ENCODE peak calls at places on chromosomes 3 and 15, in ten cellular contexts. F is tibial nerve, A is esophagus squamous epithelium, K is heart right ventricle, N is transverse colon, C is H9, D is ovary, J is BE2C, T is A549, P is AG09319. G is an unnamed sample.
A peak's percentile ranks its signal among the peaks of the same experiment; 100 is the strongest.

GRCh38 chr3:47645551-47645950 is 66.9 kb upstream of the CSPG5 start:
- DNase-seq in K (no peak), N (no peak), F (no peak), P (no peak), A (no peak), D (no peak), J (no peak), C (no peak), T (no peak), G (no peak)

GRCh38 chr15:57263520-57263919 is 112.8 kb upstream of the CGNL1 start:
- DNase-seq in F (no peak), D (no peak), K (no peak), J (no peak), N (no peak), T (no peak), P (no peak), A (no peak), C (no peak), G (no peak)

GRCh38 chr3:106006001-106006400 is 137.2 kb upstream of the CBLB start:
- DNase-seq in P (peak; percentile 76), J (no peak), K (no peak), D (no peak), A (no peak), F (no peak), T (no peak), N (no peak), C (no peak), G (no peak)

GRCh38 chr15:26981492-26981891 is 10.5 kb downstream of the GABRG3 start:
- DNase-seq in A (no peak), D (no peak), T (no peak), P (no peak), K (no peak), C (no peak), N (no peak), J (no peak), F (no peak), G (no peak)

GRCh38 chr15:68279218-68279533 is 1.6 kb downstream of the FEM1B start:
- DNase-seq in N (no peak), F (no peak), A (no peak), K (no peak), P (no peak), J (no peak), C (no peak), T (no peak), D (no peak), G (no peak)

GRCh38 chr3:53688989-53689388 is 157.2 kb downstream of the CHDH start:
- DNase-seq in N (no peak), D (no peak), J (no peak), K (no peak), F (no peak), T (peak; percentile 11), A (no peak), P (no peak), C (no peak), G (no peak)

GRCh38 chr15:58038426-58039106 is 26.9 kb downstream of the ALDH1A2 start:
- DNase-seq in N (peak; percentile 52), K (no peak), C (no peak), J (no peak), P (no peak), D (no peak), A (no peak), T (no peak), F (no peak), G (no peak)

GRCh38 chr15:77060560-77060959 is 10.3 kb downstream of the TSPAN3 start:
- DNase-seq in F (no peak), K (no peak), J (no peak), P (no peak), A (no peak), N (no peak), T (no peak), D (no peak), C (no peak), G (peak; percentile 61)

GRCh38 chr15:69819371-69819770 is 278.3 kb downstream of the TLE3 start:
- DNase-seq in K (no peak), T (no peak), F (no peak), J (no peak), P (no peak), N (no peak), A (no peak), D (no peak), C (no peak), G (no peak)

GRCh38 chr15:27046891-27047290 is 75.9 kb downstream of the GABRG3 start:
- DNase-seq in N (no peak), C (no peak), A (no peak), F (no peak), P (no peak), K (no peak), D (no peak), T (no peak), J (no peak), G (peak; percentile 29)

GRCh38 chr15:71715914-71716313 is 94.4 kb upstream of the NR2E3 start:
- DNase-seq in N (no peak), C (no peak), A (no peak), P (no peak), T (no peak), J (no peak), K (no peak), D (no peak), F (no peak), G (no peak)

DNA sequence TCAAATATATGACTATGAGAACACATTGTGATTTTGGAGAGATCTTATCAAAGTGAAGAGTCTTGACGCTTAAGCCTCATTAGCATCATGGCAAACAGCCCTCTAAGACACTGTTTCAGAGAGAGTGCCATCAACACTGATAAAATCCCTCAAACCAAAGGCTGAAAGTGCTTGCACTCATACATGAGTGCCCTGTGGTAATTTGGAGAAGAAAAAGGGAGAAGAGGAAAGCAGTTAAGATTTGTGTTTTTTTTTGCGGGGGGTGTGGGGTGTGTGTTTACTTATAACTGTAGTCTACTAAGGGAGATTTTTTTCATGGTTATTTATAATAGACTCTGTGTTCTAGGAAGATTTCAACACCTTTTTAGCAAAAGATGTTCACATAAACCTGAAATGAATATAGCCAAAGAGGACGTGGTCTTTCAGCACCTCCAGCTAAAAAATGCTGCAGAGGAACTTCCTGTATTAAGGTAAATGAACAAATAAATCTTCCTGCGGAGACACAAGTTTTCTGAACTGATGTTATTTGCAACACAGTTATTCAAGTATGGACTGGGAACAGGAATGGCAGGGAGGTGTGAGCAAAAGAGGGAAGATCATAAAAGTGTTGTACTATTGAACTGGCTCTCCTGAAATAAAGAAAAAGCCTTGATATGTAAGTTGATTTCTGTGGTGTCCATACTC is 81.9 kb upstream of the TGFBR2 start:
- DNase-seq in J (no peak), C (no peak), N (no peak), D (no peak), F (no peak), P (no peak), A (no peak), K (no peak), T (no peak), G (no peak)
- TF ChIP-seq CTCF in J (no peak), C (no peak), N (no peak), D (no peak), F (no peak), P (no peak), A (no peak), K (no peak), T (no peak), G (no peak)

GRCh38 chr15:64844576-64845140 is 2.9 kb downstream of the PLEKHO2 start:
- DNase-seq in C (peak; percentile 24), A (no peak), J (peak; percentile 69), K (no peak), F (no peak), N (no peak), D (no peak), P (no peak), T (no peak), G (no peak)

GRCh38 chr15:64842986-64843561 is 1.4 kb downstream of the PLEKHO2 start:
- DNase-seq in K (peak; percentile 61), P (no peak), A (no peak), N (peak; percentile 53), C (no peak), J (no peak), F (peak; percentile 64), D (peak; percentile 40), T (no peak), G (peak; percentile 65)

GRCh38 chr15:64843996-64844395 is 2.3 kb downstream of the PLEKHO2 start:
- DNase-seq in D (no peak), P (no peak), J (no peak), A (no peak), F (no peak), T (no peak), K (no peak), C (no peak), N (no peak), G (no peak)

GRCh38 chr15:64842099-64842940 is 605 bp downstream of the PLEKHO2 start:
- DNase-seq in K (no peak), N (no peak), J (no peak), A (no peak), P (no peak), T (peak; percentile 44), F (no peak), D (peak; percentile 38), C (no peak), G (peak; percentile 50)

GRCh38 chr15:64841258-64842098 is at the start of gene PLEKHO2:
- DNase-seq in D (peak; percentile 98), N (peak; percentile 95), F (peak; percentile 94), T (peak; percentile 93), K (peak; percentile 97), A (peak; percentile 74), J (peak; percentile 97), C (peak; percentile 99), P (peak; percentile 91), G (peak; percentile 97)
- TF ChIP-seq CTCF in D (no peak), N (peak; percentile 6), F (peak; percentile 25), T (no peak), K (no peak), A (no peak), J (peak; percentile 14), C (peak; percentile 48), P (no peak), G (peak; percentile 12)

GRCh38 chr3:130243808-130244207 is 101.7 kb upstream of the COL6A5 start:
- DNase-seq in D (no peak), T (no peak), J (no peak), C (no peak), N (no peak), K (no peak), P (no peak), A (no peak), F (no peak), G (no peak)

DNA sequence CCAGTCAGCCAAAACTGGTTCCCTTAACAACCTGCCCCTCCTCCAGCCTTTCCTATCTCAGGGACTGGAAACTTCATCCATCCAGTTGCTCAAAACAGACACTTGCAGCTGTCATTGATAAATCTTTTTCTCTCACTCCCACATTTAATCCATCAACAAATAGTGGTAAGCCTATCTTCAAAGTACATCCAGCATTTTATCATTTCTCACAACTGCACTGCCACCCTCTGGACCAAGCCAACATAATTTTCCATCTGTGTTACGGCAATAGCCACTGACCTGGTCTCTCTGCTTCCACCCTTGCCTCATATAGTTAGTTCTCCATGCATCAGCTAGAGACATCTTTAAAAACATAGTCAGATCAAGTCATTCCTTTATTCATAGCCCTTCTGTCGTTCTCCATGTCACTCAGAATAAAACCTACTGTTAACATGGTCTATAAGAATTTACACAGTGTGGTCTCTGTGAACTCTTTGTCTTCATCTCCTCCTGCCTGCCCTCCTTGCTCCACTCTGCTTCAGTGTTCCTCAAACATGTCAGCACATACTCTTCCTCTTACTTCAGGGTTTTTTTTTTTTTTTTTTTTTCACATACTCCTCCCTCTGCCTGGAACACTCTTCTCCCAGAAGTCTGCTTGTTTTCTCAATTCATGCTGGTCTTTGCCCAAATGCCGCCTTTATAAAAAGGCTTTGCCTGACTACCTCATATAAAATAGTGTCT is 102.5 kb upstream of the COL6A5 start:
- DNase-seq in F (no peak), C (no peak), T (peak; percentile 6), J (no peak), D (no peak), A (no peak), K (no peak), N (no peak), P (no peak), G (peak; percentile 43)
- TF ChIP-seq CTCF in F (no peak), C (peak; percentile 26), T (no peak), J (peak; percentile 44), D (no peak), A (no peak), K (no peak), N (peak; percentile 3), P (peak; percentile 0), G (peak; percentile 33)

GRCh38 chr3:69425249-69425648 is 39.4 kb upstream of the FRMD4B start:
- DNase-seq in C (peak; percentile 37), T (peak; percentile 32), D (no peak), F (no peak), A (no peak), N (peak; percentile 22), J (peak; percentile 41), P (no peak), K (no peak), G (peak; percentile 51)
- TF ChIP-seq CTCF in C (peak; percentile 75), T (peak; percentile 48), D (peak; percentile 49), F (peak; percentile 40), A (peak; percentile 40), N (peak; percentile 44), J (peak; percentile 78), P (peak; percentile 43), K (peak; percentile 58), G (peak; percentile 71)